ENCODE peak calls at places on chromosomes 5 and 9, in six cellular contexts. X is astrocyte, K is hepatocyte, N is GM23248, R is right cardiac atrium, U is heart right ventricle. O is an unnamed sample.

GRCh38 chr9:93191354-93191660 is 7.4 kb downstream of the WNK2 start:
- DNase-seq in X (no peak), K (no peak), N (no peak), R (peak; percentile 18), U (no peak), O (no peak)

GRCh38 chr9:9921771-9922170 is 691.0 kb downstream of the PTPRD start:
- DNase-seq in X (no peak), K (no peak), N (no peak), R (no peak), U (no peak), O (no peak)

GRCh38 chr5:17147225-17148120 is 70.0 kb upstream of the BASP1 start:
- DNase-seq in X (no peak), K (no peak), N (no peak), R (no peak), U (no peak), O (no peak)

GRCh38 chr5:101687630-101688029 is 608.5 kb downstream of the SLCO4C1 start:
- DNase-seq in X (peak; percentile 14), K (no peak), N (peak; percentile 42), R (no peak), U (no peak), O (no peak)

GRCh38 chr9:73667749-73668148 is 516.1 kb downstream of the ANXA1 start:
- DNase-seq in X (no peak), K (no peak), N (peak; percentile 18), R (no peak), U (no peak), O (no peak)

GRCh38 chr5:117888688-117889087 is 1099.7 kb downstream of the DTWD2 start:
- DNase-seq in X (no peak), K (no peak), N (no peak), R (no peak), U (no peak), O (no peak)

GRCh38 chr5:74295141-74295540 is 345.4 kb downstream of the ENC1 start:
- DNase-seq in X (no peak), K (no peak), N (no peak), R (no peak), U (no peak), O (no peak)

GRCh38 chr5:173412566-173412965 is 84.4 kb upstream of the STC2 start:
- DNase-seq in X (peak; percentile 56), K (no peak), N (no peak), R (no peak), U (no peak), O (no peak)

GRCh38 chr5:33721491-33722245 is 170.1 kb downstream of the ADAMTS12 start:
- DNase-seq in X (peak; percentile 71), K (no peak), N (no peak), R (no peak), U (no peak), O (no peak)

GRCh38 chr9:89878687-89879086 is 273.9 kb downstream of the GADD45G start:
- DNase-seq in X (no peak), K (peak; percentile 47), N (no peak), R (peak; percentile 91), U (peak; percentile 80), O (no peak)

GRCh38 chr5:32193591-32193990 is 19.5 kb upstream of the GOLPH3 start:
- DNase-seq in X (peak; percentile 84), K (peak; percentile 62), N (peak; percentile 65), R (peak; percentile 89), U (peak; percentile 91), O (peak; percentile 94)

GRCh38 chr5:178388381-178389030 is 155.9 kb upstream of the PHYKPL start:
- DNase-seq in X (no peak), K (peak; percentile 52), N (peak; percentile 32), R (peak; percentile 76), U (peak; percentile 38), O (peak; percentile 67)
- H3K4me1 ChIP-seq in X (no peaks in the 10 kb centered on the region), K (peaks cover 26% of the 10 kb centered on the region), N (no peaks in the 10 kb centered on the region), R (peaks cover 5% of the 10 kb centered on the region), U (no peaks in the 10 kb centered on the region), O (no peaks in the 10 kb centered on the region)

GRCh38 chr9:108478431-108478837 is 377.4 kb downstream of the ACTL7B start:
- DNase-seq in X (peak; percentile 98), K (peak; percentile 55), N (peak; percentile 89), R (no peak), U (no peak), O (no peak)
- H3K4me3 ChIP-seq in X (peak overlapping the region; percentile 43), K (no peak overlapping the region), N (peak overlapping the region; percentile 30), R (no peak overlapping the region), U (no peak overlapping the region), O (no peak overlapping the region)

GRCh38 chr5:93708442-93708841 is 33.0 kb downstream of the POU5F2 start:
- DNase-seq in X (no peak), K (no peak), N (no peak), R (no peak), U (no peak), O (no peak)
- H3K4me1 ChIP-seq in X (no peaks in the 10 kb centered on the region), K (no peaks in the 10 kb centered on the region), N (peaks cover 10% of the 10 kb centered on the region), R (no peaks in the 10 kb centered on the region), U (no peaks in the 10 kb centered on the region), O (no peaks in the 10 kb centered on the region)

DNA sequence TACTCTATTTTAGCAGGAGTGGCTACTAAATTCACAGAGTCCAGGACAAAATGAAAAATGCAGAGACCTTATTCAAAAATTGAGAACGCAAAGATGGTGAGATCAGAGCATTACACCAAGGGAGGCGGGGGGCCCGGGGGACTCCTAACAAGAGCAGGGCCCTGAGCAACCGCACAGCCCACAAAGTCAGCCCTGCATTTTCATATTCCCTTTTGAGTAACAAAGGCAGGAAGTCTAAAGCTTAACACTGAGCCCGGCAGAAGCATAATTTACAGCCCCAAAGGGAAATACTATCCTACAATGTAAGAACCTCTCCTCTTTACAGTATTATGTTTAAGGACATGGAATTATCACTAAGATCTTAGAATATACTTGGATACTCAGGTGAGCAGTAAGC is 69.3 kb downstream of the TLE1 start:
- DNase-seq in X (no peak), K (no peak), N (no peak), R (no peak), U (no peak), O (no peak)
- H3K4me3 ChIP-seq in X (no peak overlapping the region), K (no peak overlapping the region), N (no peak overlapping the region), R (no peak overlapping the region), U (no peak overlapping the region), O (no peak overlapping the region)

DNA sequence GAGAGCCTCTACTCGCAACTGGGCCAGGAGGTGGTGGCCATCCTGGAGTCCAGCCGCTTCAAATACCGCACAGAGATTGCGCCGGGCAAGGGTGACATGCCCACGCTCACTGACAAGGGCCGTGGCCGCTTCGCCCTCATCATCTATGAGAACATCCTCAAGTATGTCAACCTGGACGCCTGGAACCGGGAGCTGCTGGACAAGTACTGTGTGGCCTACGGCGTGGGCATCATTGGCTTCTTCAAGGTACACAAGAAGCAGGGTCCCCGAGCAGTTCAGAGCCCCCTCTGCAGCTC is 13.5 kb downstream of the NDST1 start:
- DNase-seq in X (no peak), K (no peak), N (no peak), R (no peak), U (no peak), O (no peak)
- H3K4me1 ChIP-seq in X (peaks cover 46% of the 10 kb centered on the region), K (peaks cover 52% of the 10 kb centered on the region), N (peaks cover 46% of the 10 kb centered on the region), R (peaks cover 35% of the 10 kb centered on the region), U (peaks cover 82% of the 10 kb centered on the region), O (no peaks in the 10 kb centered on the region)